ENCODE peak calls at places on chromosomes 7 and 10, in seven cellular contexts. A is RPMI7951; C is stimulated activated CD4-positive, alpha-beta T cell treated with anti-CD3 and anti-CD28 coated beads, Interleukin-4, amount 100 ng/mL, for 48 hours; D is A172; E is NCI-H510A treated with DMSO at 0.1 percent for 48 hours; W is hypothalamus; L is heart right ventricle. N is an unnamed sample.

GRCh38 chr10:102291221-102291905 is 46.0 kb downstream of the GBF1 start:
- DNase-seq in A (no peak), C (no peak), D (no peak), E (no peak), W (no peak), L (peak), N (no peak)

GRCh38 chr7:50362142-50362541 is 57.6 kb downstream of the IKZF1 start:
- DNase-seq in A (no peak), C (no peak), D (no peak), E (no peak), W (no peak), L (no peak), N (no peak)

GRCh38 chr7:2118630-2119190 is 114.0 kb downstream of the MAD1L1 start:
- DNase-seq in A (no peak), C (no peak), D (no peak), E (no peak), W (no peak), L (no peak), N (no peak)

GRCh38 chr10:115514895-115515294 is 421.7 kb downstream of the ATRNL1 start:
- DNase-seq in A (no peak), C (no peak), D (no peak), E (no peak), W (no peak), L (no peak), N (no peak)

GRCh38 chr10:118809372-118809695 is 54.6 kb upstream of the CACUL1 start:
- DNase-seq in A (no peak), C (no peak), D (no peak), E (no peak), W (no peak), L (no peak), N (no peak)

GRCh38 chr7:148084138-148084537 is 506.4 kb upstream of the C7orf33 start:
- DNase-seq in A (peak), C (no peak), D (peak), E (peak), W (peak), L (peak), N (peak)

GRCh38 chr10:97435211-97435610 is 9.2 kb downstream of the PGAM1 start:
- DNase-seq in A (no peak), C (no peak), D (no peak), E (no peak), W (no peak), L (no peak), N (no peak)

GRCh38 chr7:157299613-157300405 is 37.0 kb upstream of the DNAJB6 start:
- DNase-seq in A (no peak), C (no peak), D (peak), E (no peak), W (no peak), L (no peak), N (peak)

GRCh38 chr7:35035511-35035921 is 1.8 kb downstream of the DPY19L1 start:
- DNase-seq in A (peak), C (peak), D (peak), E (peak), W (peak), L (no peak), N (peak)

GRCh38 chr10:101130141-101130540 is 959 bp upstream of the TLX1 start:
- DNase-seq in A (no peak), C (no peak), D (no peak), E (no peak), W (no peak), L (no peak), N (no peak)

GRCh38 chr10:72503241-72503640 is 122.6 kb downstream of the MICU1 start:
- DNase-seq in A (peak), C (no peak), D (peak), E (no peak), W (no peak), L (no peak), N (no peak)

GRCh38 chr7:86339051-86339450 is 304.7 kb upstream of the GRM3 start:
- DNase-seq in A (no peak), C (no peak), D (no peak), E (no peak), W (no peak), L (no peak), N (no peak)

GRCh38 chr10:68137174-68137573 is 27.9 kb downstream of the MYPN start:
- DNase-seq in A (no peak), C (no peak), D (peak), E (no peak), W (no peak), L (no peak), N (no peak)

GRCh38 chr10:43943119-43943824 is 294.6 kb upstream of the ZNF32 start:
- DNase-seq in A (no peak), C (no peak), D (no peak), E (no peak), W (no peak), L (no peak), N (no peak)

GRCh38 chr10:69618746-69619145 is 11.3 kb upstream of the FAM241B start:
- DNase-seq in A (no peak), C (no peak), D (no peak), E (no peak), W (no peak), L (no peak), N (no peak)

GRCh38 chr7:73354787-73355186 is 26.8 kb downstream of the FKBP6 start:
- DNase-seq in A (no peak), C (no peak), D (no peak), E (no peak), W (no peak), L (no peak), N (no peak)

GRCh38 chr7:133275008-133275407 is 22.1 kb downstream of the EXOC4 start:
- DNase-seq in A (peak), C (no peak), D (peak), E (no peak), W (no peak), L (no peak), N (peak)

GRCh38 chr7:112076309-112076708 is 129.9 kb downstream of the DOCK4 start:
- DNase-seq in A (no peak), C (no peak), D (no peak), E (no peak), W (no peak), L (no peak), N (no peak)

GRCh38 chr10:18880530-18880929 is 168.1 kb upstream of the MALRD1 start:
- DNase-seq in A (no peak), C (no peak), D (no peak), E (no peak), W (no peak), L (no peak), N (peak)